ENCODE peak calls at places on chromosome 18, in six cellular contexts. B is hippocampal formation, M is pancreas, A is mesenchymal stem cell, D is anterior cingulate cortex, K is NCI-H2081. J is an unnamed sample.

GRCh38 chr18:61892683-61893303 is at the start of gene RNF152:
- DNase-seq in K (peak), A (peak), B (no peak), D (no peak), M (peak), J (peak)

GRCh38 chr18:48952287-48953095 is 1.7 kb upstream of the SMAD7 start:
- DNase-seq in A (peak), D (peak), K (peak), B (peak), M (peak), J (peak)

GRCh38 chr18:48551100-48551499 is 12.3 kb downstream of the CTIF start:
- DNase-seq in M (no peak), B (no peak), A (no peak), K (no peak), D (no peak), J (no peak)

GRCh38 chr18:3321133-3321812 is 59.3 kb downstream of the MYL12B start:
- DNase-seq in M (no peak), B (no peak), K (no peak), A (peak), D (no peak), J (no peak)

GRCh38 chr18:58761970-58762780 is 90.9 kb downstream of the MALT1 start:
- DNase-seq in A (no peak), D (no peak), K (no peak), B (no peak), M (no peak), J (no peak)

GRCh38 chr18:28091197-28091596 is 85.7 kb downstream of the CDH2 start:
- DNase-seq in M (no peak), B (no peak), D (no peak), A (no peak), K (no peak), J (no peak)

GRCh38 chr18:24054130-24054529 is 39.6 kb downstream of the TTC39C start:
- DNase-seq in B (no peak), D (no peak), K (no peak), M (no peak), A (no peak), J (no peak)

GRCh38 chr18:7566587-7567486 is at the start of gene PTPRM:
- DNase-seq in M (peak), A (peak), K (peak), B (peak), D (peak), J (peak)

GRCh38 chr18:39806519-39806918 is 2148.5 kb upstream of the PIK3C3 start:
- DNase-seq in K (peak), D (no peak), B (no peak), M (no peak), A (peak), J (no peak)

GRCh38 chr18:68262697-68263293 is 452.1 kb downstream of the TMX3 start:
- DNase-seq in A (peak), D (no peak), M (no peak), B (no peak), K (no peak), J (no peak)

GRCh38 chr18:8615397-8616025 is 6.3 kb downstream of the RAB12 start:
- DNase-seq in A (peak), M (no peak), K (peak), D (no peak), B (peak), J (no peak)

GRCh38 chr18:47150824-47151366 is 595 bp upstream of the HDHD2 start:
- DNase-seq in M (peak), K (peak), A (no peak), D (no peak), B (no peak), J (no peak)

GRCh38 chr18:68449292-68449691 is 265.6 kb downstream of the TMX3 start:
- DNase-seq in B (no peak), D (no peak), M (no peak), K (no peak), A (peak), J (no peak)

GRCh38 chr18:43539862-43540261 is 262.6 kb upstream of the SYT4 start:
- DNase-seq in D (no peak), B (no peak), A (no peak), K (no peak), M (no peak), J (no peak)

GRCh38 chr18:58828399-58829121 is 36.1 kb upstream of the ZNF532 start:
- DNase-seq in K (no peak), D (no peak), B (no peak), M (no peak), A (no peak), J (no peak)

GRCh38 chr18:25453556-25454269 is 101.7 kb upstream of the ZNF521 start:
- DNase-seq in D (no peak), M (no peak), K (no peak), B (no peak), A (peak), J (no peak)

GRCh38 chr18:7116832-7117389 is 686 bp downstream of the LAMA1 start:
- DNase-seq in B (no peak), A (peak), K (no peak), D (no peak), M (no peak), J (no peak)

GRCh38 chr18:21341141-21341540 is 99.1 kb downstream of the GREB1L start:
- DNase-seq in D (no peak), M (no peak), K (no peak), A (no peak), B (no peak), J (no peak)

GRCh38 chr18:55780591-55781071 is 192.6 kb upstream of the TCF4 start:
- DNase-seq in D (no peak), K (peak), B (peak), M (no peak), A (no peak), J (no peak)

GRCh38 chr18:48896875-48897511 is 53.8 kb downstream of the SMAD7 start:
- DNase-seq in M (peak), D (peak), A (peak), B (peak), K (no peak), J (peak)

GRCh38 chr18:274313-274712 is 6.5 kb upstream of the THOC1 start:
- DNase-seq in B (no peak), A (no peak), K (peak), M (no peak), D (no peak), J (no peak)

GRCh38 chr18:75489493-75490190 is 62.1 kb upstream of the SMIM21 start:
- DNase-seq in A (peak), D (no peak), M (no peak), K (no peak), B (no peak), J (no peak)

GRCh38 chr18:32445846-32446245 is 24.8 kb downstream of the GAREM1 start:
- DNase-seq in B (peak), M (no peak), D (no peak), A (no peak), K (no peak), J (no peak)

GRCh38 chr18:24219561-24220317 is 80.9 kb downstream of the CABYR start:
- DNase-seq in D (no peak), B (no peak), K (peak), A (no peak), M (no peak), J (no peak)

GRCh38 chr18:58314284-58314683 is 270.3 kb downstream of the NEDD4L start:
- DNase-seq in A (peak), B (peak), M (peak), D (no peak), K (no peak), J (peak)

GRCh38 chr18:22168360-22168921 is 948 bp upstream of the GATA6 start:
- DNase-seq in B (no peak), K (peak), A (peak), D (no peak), M (peak), J (peak)

GRCh38 chr18:24534271-24534670 is 73.8 kb downstream of the HRH4 start:
- DNase-seq in M (no peak), A (no peak), D (no peak), K (no peak), B (no peak), J (no peak)

GRCh38 chr18:59265246-59266018 is 7.8 kb downstream of the RAX start:
- DNase-seq in D (no peak), A (no peak), B (no peak), M (no peak), K (peak), J (no peak)

GRCh38 chr18:4017479-4017878 is 437.6 kb downstream of the DLGAP1 start:
- DNase-seq in D (no peak), M (no peak), B (no peak), K (peak), A (peak), J (no peak)